ENCODE peak calls at places on chromosome 16, in nine cellular contexts. Q is dermis microvascular lymphatic vessel endothelial cell, B is left colon, F is NCI-H748 treated with DMSO at 0.1 percent for 48 hours, K is breast epithelium, A is cardiac muscle cell, J is erythroblast, Z is omental fat pad, X is NCI-H1694. C is an unnamed sample.

GRCh38 chr16:27449434-27450188 is 47.6 kb downstream of the IL21R start:
- DNase-seq in F (no peak), Q (no peak), J (no peak), Z (no peak), X (no peak), B (no peak), K (no peak), A (no peak), C (peak; percentile 89)

GRCh38 chr16:84868829-84869457 is 49.2 kb downstream of the CRISPLD2 start:
- DNase-seq in B (no peak), A (no peak), J (no peak), X (peak; percentile 97), K (no peak), F (no peak), Q (no peak), Z (no peak), C (no peak)

GRCh38 chr16:86214326-86215232 is 295.7 kb upstream of the FOXF1 start:
- DNase-seq in B (peak; percentile 22), X (no peak), J (no peak), Z (no peak), F (no peak), Q (no peak), A (no peak), K (no peak), C (no peak)

GRCh38 chr16:28042856-28043255 is 20.7 kb downstream of the GSG1L start:
- DNase-seq in F (no peak), B (no peak), Z (no peak), J (no peak), A (no peak), K (no peak), X (no peak), Q (no peak), C (no peak)

GRCh38 chr16:20906225-20906870 is 5.8 kb downstream of the LYRM1 start:
- DNase-seq in X (no peak), Q (no peak), Z (no peak), A (no peak), B (no peak), J (no peak), K (no peak), F (no peak), C (no peak)

GRCh38 chr16:69240336-69240735 is 53.4 kb downstream of the SNTB2 start:
- DNase-seq in F (no peak), X (no peak), J (no peak), B (no peak), A (no peak), K (no peak), Z (no peak), Q (no peak), C (no peak)

GRCh38 chr16:69166221-69166833 is 20.6 kb upstream of the SNTB2 start:
- DNase-seq in K (no peak), F (no peak), Z (no peak), J (no peak), Q (no peak), X (no peak), A (peak; percentile 58), B (no peak), C (no peak)

GRCh38 chr16:80113876-80114574 is 426.8 kb upstream of the DYNLRB2 start:
- DNase-seq in A (no peak), Q (no peak), Z (no peak), F (no peak), X (no peak), K (peak; percentile 65), B (no peak), J (no peak), C (no peak)

GRCh38 chr16:25126820-25127232 is 15.3 kb downstream of the LCMT1 start:
- DNase-seq in F (no peak), B (peak; percentile 78), Q (no peak), K (no peak), A (peak; percentile 51), J (peak; percentile 19), X (no peak), Z (no peak), C (no peak)

GRCh38 chr16:53744449-53744848 is 40.5 kb downstream of the FTO start:
- DNase-seq in K (no peak), J (no peak), A (no peak), B (no peak), Q (no peak), F (no peak), X (no peak), Z (no peak), C (peak; percentile 8)

GRCh38 chr16:22670551-22670970 is 143.4 kb upstream of the HS3ST2 start:
- DNase-seq in Q (no peak), K (no peak), Z (no peak), A (peak; percentile 55), B (no peak), X (no peak), F (no peak), J (peak; percentile 60), C (no peak)

GRCh38 chr16:19843371-19843770 is 41.3 kb downstream of the GPRC5B start:
- DNase-seq in F (no peak), J (no peak), Z (no peak), Q (no peak), A (no peak), B (no peak), K (no peak), X (no peak), C (no peak)

GRCh38 chr16:27400751-27401620 is 988 bp upstream of the IL21R start:
- DNase-seq in J (no peak), A (no peak), X (no peak), Z (no peak), Q (no peak), B (no peak), K (no peak), F (no peak), C (no peak)

GRCh38 chr16:23155445-23156049 is 6.3 kb upstream of the USP31 start:
- DNase-seq in B (no peak), X (no peak), J (peak; percentile 14), Z (no peak), F (no peak), A (peak; percentile 27), K (no peak), Q (no peak), C (no peak)

GRCh38 chr16:8641671-8642070 is 20.2 kb downstream of the METTL22 start:
- DNase-seq in Q (no peak), Z (no peak), F (no peak), A (no peak), B (no peak), K (no peak), X (no peak), J (peak; percentile 89), C (no peak)

GRCh38 chr16:73065617-73066313 is 17.8 kb upstream of the ZFHX3 start:
- DNase-seq in J (no peak), B (no peak), F (no peak), K (no peak), Q (no peak), A (no peak), Z (no peak), X (no peak), C (no peak)

GRCh38 chr16:11349599-11350276 is 4.5 kb downstream of the RMI2 start:
- DNase-seq in B (peak; percentile 64), J (no peak), K (peak; percentile 71), A (no peak), Z (no peak), F (no peak), Q (no peak), X (no peak), C (no peak)

GRCh38 chr16:22075043-22075757 is 17.1 kb upstream of the VWA3A start:
- DNase-seq in X (no peak), B (no peak), Q (no peak), Z (no peak), J (no peak), K (no peak), A (no peak), F (no peak), C (no peak)

GRCh38 chr16:52592778-52593177 is 45.8 kb upstream of the TOX3 start:
- DNase-seq in B (no peak), Z (no peak), Q (no peak), K (no peak), A (no peak), X (no peak), J (no peak), F (no peak), C (no peak)

GRCh38 chr16:55495616-55496289 is 13.1 kb upstream of the LPCAT2 start:
- DNase-seq in Q (no peak), Z (no peak), A (no peak), F (no peak), X (no peak), K (no peak), J (no peak), B (no peak), C (no peak)

GRCh38 chr16:20611975-20612471 is 35.9 kb upstream of the ACSM2B start:
- DNase-seq in A (no peak), K (no peak), B (no peak), X (no peak), Z (no peak), Q (no peak), J (no peak), F (no peak), C (no peak)

GRCh38 chr16:54954220-54954619 is 23.6 kb downstream of the IRX5 start:
- DNase-seq in J (no peak), A (no peak), Q (no peak), F (no peak), K (no peak), B (no peak), Z (no peak), X (no peak), C (no peak)

GRCh38 chr16:78490847-78491246 is 391.4 kb downstream of the WWOX start:
- DNase-seq in B (no peak), F (no peak), J (no peak), Q (no peak), X (no peak), A (no peak), K (no peak), Z (no peak), C (no peak)

GRCh38 chr16:78844028-78844427 is 744.6 kb downstream of the WWOX start:
- DNase-seq in Q (no peak), Z (no peak), K (no peak), A (no peak), J (no peak), X (no peak), F (no peak), B (no peak), C (no peak)

GRCh38 chr16:86322840-86323239 is 187.5 kb upstream of the FOXF1 start:
- DNase-seq in Z (no peak), A (no peak), F (no peak), Q (no peak), K (no peak), X (no peak), B (no peak), J (no peak), C (no peak)

GRCh38 chr16:275041-275621 is 613 bp downstream of the RGS11 start:
- DNase-seq in Q (no peak), A (peak; percentile 33), X (no peak), Z (no peak), F (no peak), K (no peak), B (no peak), J (no peak), C (no peak)

GRCh38 chr16:82061861-82062525 is 26.9 kb downstream of the HSD17B2 start:
- DNase-seq in F (peak; percentile 10), X (no peak), B (no peak), Q (peak; percentile 31), Z (no peak), K (no peak), J (peak; percentile 55), A (peak; percentile 10), C (no peak)

GRCh38 chr16:66678314-66678713 is 18.2 kb downstream of the CMTM4 start:
- DNase-seq in A (no peak), F (no peak), B (no peak), Z (no peak), K (no peak), Q (no peak), X (no peak), J (no peak), C (no peak)

GRCh38 chr16:22402191-22402590 is 27.8 kb upstream of the CDR2 start:
- DNase-seq in A (no peak), Z (no peak), J (no peak), K (no peak), X (no peak), Q (no peak), B (no peak), F (no peak), C (no peak)

GRCh38 chr16:85401917-85402766 is 211.0 kb upstream of the GSE1 start:
- DNase-seq in B (no peak), Q (no peak), K (no peak), Z (no peak), A (no peak), X (no peak), J (no peak), F (no peak), C (no peak)

GRCh38 chr16:8634991-8635736 is 13.7 kb downstream of the METTL22 start:
- DNase-seq in F (no peak), Z (no peak), B (no peak), K (no peak), Q (no peak), A (peak; percentile 48), X (no peak), J (peak; percentile 49), C (no peak)